ENCODE peak calls at places on chromosomes 6 and 20, in eight cellular contexts. Y, S, L, C, F, B, G and U are unnamed samples.

GRCh38 chr6:89895273-89895874 is 1.1 kb downstream of the GJA10 start:
- DNase-seq in Y (peak), S (no peak), L (no peak), C (no peak), F (no peak), B (no peak), G (peak), U (peak)

GRCh38 chr6:163460307-163460782 is 45.8 kb downstream of the QKI start:
- DNase-seq in Y (peak), S (no peak), L (no peak), C (peak), F (no peak), B (no peak), G (no peak), U (peak)

GRCh38 chr20:25394276-25394675 is 3.6 kb upstream of the ABHD12 start:
- DNase-seq in Y (no peak), S (no peak), L (no peak), C (no peak), F (no peak), B (no peak), G (no peak), U (no peak)

GRCh38 chr6:35602133-35602946 is 86.4 kb downstream of the FKBP5 start:
- DNase-seq in Y (peak), S (no peak), L (no peak), C (no peak), F (no peak), B (no peak), G (no peak), U (peak)

GRCh38 chr20:43913291-43914025 is 1.2 kb upstream of the TOX2 start:
- DNase-seq in Y (no peak), S (no peak), L (no peak), C (no peak), F (no peak), B (no peak), G (no peak), U (no peak)

GRCh38 chr6:87706187-87706966 is 4.3 kb upstream of the AKIRIN2 start:
- DNase-seq in Y (peak), S (no peak), L (no peak), C (no peak), F (no peak), B (no peak), G (no peak), U (peak)

GRCh38 chr20:845967-846893 is 12.7 kb downstream of the FAM110A start:
- DNase-seq in Y (no peak), S (no peak), L (no peak), C (peak), F (no peak), B (no peak), G (no peak), U (no peak)

GRCh38 chr6:31202259-31203166 is 32.0 kb upstream of the POU5F1 start:
- DNase-seq in Y (no peak), S (no peak), L (no peak), C (peak), F (no peak), B (no peak), G (no peak), U (no peak)

GRCh38 chr6:148524509-148524908 is 181.9 kb downstream of the SASH1 start:
- DNase-seq in Y (peak), S (no peak), L (no peak), C (peak), F (no peak), B (no peak), G (no peak), U (peak)

GRCh38 chr6:159977242-159978214 is 8.6 kb downstream of the IGF2R start:
- DNase-seq in Y (peak), S (peak), L (no peak), C (no peak), F (no peak), B (no peak), G (no peak), U (no peak)

GRCh38 chr6:128363020-128363419 is 157.4 kb downstream of the PTPRK start:
- DNase-seq in Y (no peak), S (no peak), L (no peak), C (no peak), F (no peak), B (no peak), G (no peak), U (no peak)

GRCh38 chr6:14671261-14671681 is 553.7 kb downstream of the CD83 start:
- DNase-seq in Y (peak), S (no peak), L (no peak), C (no peak), F (no peak), B (no peak), G (no peak), U (peak)

GRCh38 chr6:19024737-19025136 is 637.6 kb downstream of the RNF144B start:
- DNase-seq in Y (peak), S (no peak), L (no peak), C (no peak), F (no peak), B (no peak), G (peak), U (no peak)

GRCh38 chr20:51665543-51666118 is 102.6 kb downstream of the ATP9A start:
- DNase-seq in Y (no peak), S (no peak), L (no peak), C (no peak), F (no peak), B (no peak), G (no peak), U (no peak)

GRCh38 chr20:9025643-9026042 is 43.2 kb upstream of the PLCB4 start:
- DNase-seq in Y (peak), S (no peak), L (no peak), C (no peak), F (no peak), B (no peak), G (no peak), U (peak)

GRCh38 chr20:32470025-32470861 is 112.1 kb downstream of the ASXL1 start:
- DNase-seq in Y (peak), S (peak), L (no peak), C (peak), F (no peak), B (no peak), G (peak), U (peak)

GRCh38 chr6:26270903-26271639 is 93.9 kb upstream of the BTN3A2 start:
- DNase-seq in Y (peak), S (no peak), L (peak), C (peak), F (no peak), B (peak), G (peak), U (no peak)